ENCODE peak calls at places on chromosomes 2 and 18, in five cellular contexts. G is upper lobe of left lung, P is H7, X is heart right ventricle, I is HCT116. E is an unnamed sample.
A peak's percentile ranks its signal among the peaks of the same experiment; 100 is the strongest.

GRCh38 chr18:39806519-39806918 is 2148.5 kb upstream of the PIK3C3 start:
- DNase-seq in I (no peak), P (no peak), G (no peak), X (no peak), E (no peak)

GRCh38 chr18:47050468-47050867 is 15.0 kb upstream of the ELOA2 start:
- DNase-seq in P (peak; percentile 45), I (peak; percentile 54), X (no peak), G (no peak), E (peak; percentile 32)

GRCh38 chr18:72675394-72675793 is 131.3 kb upstream of the CBLN2 start:
- DNase-seq in P (no peak), X (no peak), I (no peak), G (no peak), E (no peak)

GRCh38 chr2:128791120-128791982 is 472.7 kb upstream of the HS6ST1 start:
- DNase-seq in P (peak; percentile 27), I (no peak), G (peak; percentile 48), X (no peak), E (no peak)

GRCh38 chr2:158459161-158460003 is 2.6 kb downstream of the PKP4 start:
- DNase-seq in P (no peak), X (no peak), G (no peak), I (no peak), E (no peak)

GRCh38 chr2:15919716-15920444 is 20.5 kb upstream of the MYCN start:
- DNase-seq in G (no peak), I (no peak), P (no peak), X (no peak), E (no peak)

GRCh38 chr2:156481295-156481694 is 45.1 kb downstream of the GPD2 start:
- DNase-seq in X (no peak), P (no peak), I (no peak), G (no peak), E (no peak)

GRCh38 chr2:189407161-189407943 is 33.9 kb upstream of the WDR75 start:
- DNase-seq in P (peak; percentile 5), I (no peak), G (no peak), X (no peak), E (no peak)

GRCh38 chr2:212451786-212452200 is 86.8 kb downstream of the ERBB4 start:
- DNase-seq in I (peak; percentile 19), P (no peak), G (no peak), X (no peak), E (peak; percentile 12)

GRCh38 chr2:225566798-225567197 is 167.3 kb downstream of the NYAP2 start:
- DNase-seq in P (no peak), G (no peak), X (no peak), I (no peak), E (no peak)

GRCh38 chr2:33978471-33978870 is 379.4 kb upstream of the FAM98A start:
- DNase-seq in I (no peak), X (no peak), G (no peak), P (no peak), E (no peak)

GRCh38 chr2:155381446-155381845 is 683.0 kb downstream of the KCNJ3 start:
- DNase-seq in X (no peak), G (no peak), I (no peak), P (no peak), E (no peak)

GRCh38 chr2:178910005-178910404 is 102.8 kb upstream of the TTN start:
- DNase-seq in X (no peak), I (no peak), P (no peak), G (no peak), E (no peak)

GRCh38 chr18:56168049-56168781 is 470.2 kb downstream of the TXNL1 start:
- DNase-seq in P (peak; percentile 28), I (no peak), G (no peak), X (no peak), E (no peak)

GRCh38 chr2:37005118-37005868 is 39.0 kb upstream of the STRN start:
- DNase-seq in P (peak; percentile 20), X (no peak), I (no peak), G (no peak), E (no peak)

GRCh38 chr18:62081248-62081647 is 105.6 kb downstream of the PIGN start:
- DNase-seq in X (no peak), G (no peak), I (no peak), P (no peak), E (no peak)

GRCh38 chr2:225742487-225742886 is 343.0 kb downstream of the NYAP2 start:
- DNase-seq in X (no peak), I (no peak), G (no peak), P (no peak), E (no peak)

GRCh38 chr18:58584219-58585127 is 44.4 kb downstream of the ALPK2 start:
- DNase-seq in I (no peak), X (no peak), P (peak; percentile 50), G (no peak), E (peak; percentile 58)

GRCh38 chr2:221347471-221347870 is 224.6 kb downstream of the EPHA4 start:
- DNase-seq in X (no peak), I (no peak), G (no peak), P (no peak), E (no peak)

GRCh38 chr2:240138275-240138984 is 2.0 kb downstream of the OTOS start:
- DNase-seq in I (no peak), X (no peak), P (peak; percentile 25), G (no peak), E (no peak)

GRCh38 chr2:42840760-42841159 is 48.4 kb upstream of the HAAO start:
- DNase-seq in I (no peak), G (no peak), P (no peak), X (no peak), E (no peak)

GRCh38 chr2:128374001-128374710 is 55.5 kb upstream of the HS6ST1 start:
- DNase-seq in P (peak; percentile 46), I (no peak), G (peak; percentile 79), X (no peak), E (no peak)

GRCh38 chr2:117712686-117713085 is 101.8 kb upstream of the DDX18 start:
- DNase-seq in P (no peak), I (no peak), G (no peak), X (no peak), E (no peak)

GRCh38 chr2:227774011-227774624 is 28.4 kb downstream of the SCYGR8 start:
- DNase-seq in P (peak; percentile 59), G (no peak), X (no peak), I (peak; percentile 8), E (no peak)

GRCh38 chr2:13650586-13651180 is 933.9 kb downstream of the TRIB2 start:
- DNase-seq in X (no peak), G (no peak), P (no peak), I (no peak), E (no peak)

GRCh38 chr2:70403267-70404053 is 101.6 kb upstream of the FAM136A start:
- DNase-seq in P (no peak), X (no peak), I (no peak), G (no peak), E (no peak)

DNA sequence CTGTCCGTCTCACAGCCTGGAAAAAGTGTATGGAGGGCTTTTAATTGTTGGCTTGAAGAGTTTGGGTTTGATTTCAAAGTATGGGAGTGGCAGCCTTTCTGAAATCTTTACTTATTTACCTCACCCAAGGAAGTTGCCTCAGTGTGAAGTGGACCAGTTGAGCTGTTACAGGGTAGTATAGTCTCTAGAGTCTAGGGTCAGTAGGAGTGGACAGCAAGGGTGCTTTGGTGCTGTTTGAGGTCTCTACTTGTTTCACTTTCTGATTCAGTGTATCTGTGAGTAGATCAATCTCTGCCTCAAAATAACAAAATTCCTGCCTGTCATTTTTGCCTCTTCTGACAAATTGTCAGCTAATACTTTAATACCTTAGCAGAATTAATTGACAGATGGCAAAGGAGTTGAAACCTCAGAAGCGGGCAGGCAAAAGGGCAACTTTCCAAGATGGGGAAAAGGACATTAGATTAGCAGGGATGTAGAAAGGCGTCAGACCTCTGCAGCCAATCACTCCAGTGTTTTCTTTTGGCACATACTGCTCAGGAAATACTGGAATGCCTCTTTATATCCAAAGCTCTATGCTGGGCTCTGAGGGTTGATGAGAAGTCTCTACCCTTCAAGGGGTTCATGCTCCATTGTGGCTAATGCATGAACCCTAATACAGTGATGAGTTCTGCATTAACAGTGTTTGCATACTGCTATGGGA is 5.9 kb downstream of the RIOK3 start:
- DNase-seq in P (no peak), X (no peak), I (no peak), G (no peak), E (no peak)
- H3K36me3 ChIP-seq in P (peaks cover 4% of the 10 kb centered on the region), X (no peaks in the 10 kb centered on the region), I (peaks cover 7% of the 10 kb centered on the region), G (peaks cover 28% of the 10 kb centered on the region), E (peaks cover 4% of the 10 kb centered on the region)

DNA sequence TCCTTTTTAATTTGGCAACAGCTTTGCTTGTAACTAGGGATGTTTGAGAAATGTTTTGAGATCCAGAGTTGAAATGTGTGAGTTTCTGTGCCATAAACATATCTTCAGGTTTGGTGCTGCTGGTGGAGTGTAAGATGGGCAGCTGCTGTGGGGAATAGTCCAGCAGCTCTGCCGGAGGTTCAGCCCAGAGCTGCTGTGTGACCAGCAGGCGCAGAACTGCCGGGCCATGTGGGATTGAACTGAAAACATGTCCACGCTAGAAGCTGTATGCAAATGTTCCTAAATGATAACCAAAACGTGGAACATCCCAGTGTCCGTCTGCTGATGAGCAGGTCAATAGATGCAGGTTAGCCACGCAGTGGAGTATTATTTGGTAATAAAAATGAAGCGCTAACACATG is 99.6 kb downstream of the DGKD start:
- DNase-seq in P (no peak), G (no peak), I (no peak), X (no peak), E (no peak)
- H3K36me3 ChIP-seq in P (peaks cover 11% of the 10 kb centered on the region), G (peaks cover 99% of the 10 kb centered on the region), I (peaks cover 51% of the 10 kb centered on the region), X (peaks cover 9% of the 10 kb centered on the region), E (peaks cover 84% of the 10 kb centered on the region)

DNA sequence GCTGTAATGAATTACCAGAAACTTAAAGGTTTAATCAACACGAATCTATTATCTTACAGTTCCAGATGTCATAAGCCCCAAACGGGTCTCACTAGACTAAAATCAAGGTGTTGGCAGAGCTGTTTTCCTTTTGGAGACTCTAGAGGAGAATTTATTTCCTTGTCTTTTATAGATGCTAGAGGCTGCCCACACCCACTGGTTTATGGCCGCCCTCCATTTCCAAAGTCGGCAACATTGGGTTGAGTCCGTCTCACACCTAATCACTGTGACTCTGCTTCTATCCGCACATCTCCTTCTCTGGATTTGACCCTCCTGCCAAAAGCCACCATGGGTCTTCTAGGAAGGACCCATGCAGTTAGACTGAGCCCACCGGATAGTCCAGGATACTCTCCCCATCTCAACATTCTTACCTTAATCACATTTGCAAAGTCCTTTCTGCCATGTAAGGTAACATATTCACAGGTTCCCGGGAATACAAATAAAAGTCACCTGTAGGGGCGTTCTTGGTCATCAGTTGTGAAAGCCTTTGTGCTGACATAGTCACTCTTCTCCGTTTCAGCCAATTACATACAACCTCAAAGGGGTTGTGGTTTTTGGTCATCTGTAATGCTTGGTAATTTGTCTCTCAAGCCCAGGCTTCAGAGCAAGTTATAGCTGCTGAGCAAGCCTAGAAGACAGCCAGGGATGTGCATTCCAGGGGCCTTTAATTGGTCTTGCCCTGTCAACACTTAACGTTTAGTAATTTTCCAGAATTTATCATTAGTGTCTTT is 179.4 kb downstream of the ANTXR1 start:
- DNase-seq in G (no peak), P (peak; percentile 26), X (no peak), I (no peak), E (no peak)
- H3K36me3 ChIP-seq in G (no peaks in the 10 kb centered on the region), P (no peaks in the 10 kb centered on the region), X (no peaks in the 10 kb centered on the region), I (no peaks in the 10 kb centered on the region), E (peaks cover 84% of the 10 kb centered on the region)

GRCh38 chr2:46173636-46174253 is 123.5 kb upstream of the EPAS1 start:
- DNase-seq in I (no peak), G (no peak), X (no peak), P (no peak), E (no peak)

GRCh38 chr2:46170611-46171385 is 126.4 kb upstream of the EPAS1 start:
- DNase-seq in X (no peak), G (no peak), I (no peak), P (no peak), E (no peak)

GRCh38 chr2:46171441-46171953 is 125.7 kb upstream of the EPAS1 start:
- DNase-seq in P (no peak), I (peak; percentile 24), G (no peak), X (no peak), E (no peak)

GRCh38 chr2:46173030-46173429 is 124.2 kb upstream of the EPAS1 start:
- DNase-seq in G (no peak), P (no peak), I (no peak), X (no peak), E (no peak)

GRCh38 chr2:46171996-46172546 is 125.1 kb upstream of the EPAS1 start:
- DNase-seq in P (no peak), X (no peak), G (peak; percentile 74), I (peak; percentile 12), E (no peak)
- H3K36me3 ChIP-seq in P (no peaks in the 10 kb centered on the region), X (no peaks in the 10 kb centered on the region), G (peaks cover 11% of the 10 kb centered on the region), I (no peaks in the 10 kb centered on the region), E (no peaks in the 10 kb centered on the region)

E was measured in neuronal stem cell.